ENCODE peak calls at places on chromosomes 13 and 19, in five cellular contexts. One of them, this sample, is unnamed.

GRCh38 chr19:17073869-17074627 is 1.2 kb downstream of the HAUS8 start:
- DNase-seq in left ventricle myocardium inferior: no peak
- DNase-seq in A549: no peak
- DNase-seq in cardiac fibroblast: no peak
- DNase-seq in psoas muscle: no peak
- DNase-seq in this sample: no peak

GRCh38 chr19:38676023-38676877 is 28.8 kb downstream of the ACTN4 start:
- DNase-seq in A549: no peak
- DNase-seq in left ventricle myocardium inferior: no peak
- DNase-seq in psoas muscle: peak; percentile 63
- DNase-seq in cardiac fibroblast: peak; percentile 52
- DNase-seq in this sample: peak; percentile 97

GRCh38 chr19:38736413-38737280 is 7.6 kb downstream of the CAPN12 start:
- DNase-seq in cardiac fibroblast: no peak
- DNase-seq in psoas muscle: peak; percentile 69
- DNase-seq in A549: peak; percentile 94
- DNase-seq in left ventricle myocardium inferior: no peak
- DNase-seq in this sample: no peak

GRCh38 chr13:99051768-99052455 is 74.0 kb upstream of the DOCK9 start:
- DNase-seq in A549: no peak
- DNase-seq in left ventricle myocardium inferior: no peak
- DNase-seq in cardiac fibroblast: no peak
- DNase-seq in psoas muscle: no peak
- DNase-seq in this sample: no peak

GRCh38 chr13:19836472-19836871 is 27.0 kb downstream of the ZMYM5 start:
- DNase-seq in psoas muscle: no peak
- DNase-seq in cardiac fibroblast: peak; percentile 20
- DNase-seq in left ventricle myocardium inferior: no peak
- DNase-seq in A549: no peak
- DNase-seq in this sample: peak; percentile 58

GRCh38 chr19:31838163-31838798 is 489.0 kb upstream of the TSHZ3 start:
- DNase-seq in A549: no peak
- DNase-seq in psoas muscle: no peak
- DNase-seq in cardiac fibroblast: no peak
- DNase-seq in left ventricle myocardium inferior: no peak
- DNase-seq in this sample: no peak

GRCh38 chr13:45626731-45627374 is 11.3 kb upstream of the ERICH6B start:
- DNase-seq in A549: no peak
- DNase-seq in psoas muscle: no peak
- DNase-seq in cardiac fibroblast: no peak
- DNase-seq in left ventricle myocardium inferior: no peak
- DNase-seq in this sample: no peak

GRCh38 chr13:35687336-35687735 is 210.8 kb upstream of the MAB21L1 start:
- DNase-seq in psoas muscle: no peak
- DNase-seq in A549: no peak
- DNase-seq in cardiac fibroblast: no peak
- DNase-seq in left ventricle myocardium inferior: no peak
- DNase-seq in this sample: no peak

GRCh38 chr13:24648983-24649684 is 31.1 kb upstream of the ATP12A start:
- DNase-seq in A549: no peak
- DNase-seq in psoas muscle: no peak
- DNase-seq in left ventricle myocardium inferior: no peak
- DNase-seq in cardiac fibroblast: no peak
- DNase-seq in this sample: no peak

GRCh38 chr13:91242652-91243051 is 104.8 kb upstream of the MIR17HG start:
- DNase-seq in psoas muscle: no peak
- DNase-seq in A549: no peak
- DNase-seq in left ventricle myocardium inferior: no peak
- DNase-seq in cardiac fibroblast: no peak
- DNase-seq in this sample: no peak

GRCh38 chr13:111904166-111904565 is 162.8 kb upstream of the SOX1 start:
- DNase-seq in cardiac fibroblast: no peak
- DNase-seq in psoas muscle: no peak
- DNase-seq in left ventricle myocardium inferior: no peak
- DNase-seq in A549: no peak
- DNase-seq in this sample: no peak

DNA sequence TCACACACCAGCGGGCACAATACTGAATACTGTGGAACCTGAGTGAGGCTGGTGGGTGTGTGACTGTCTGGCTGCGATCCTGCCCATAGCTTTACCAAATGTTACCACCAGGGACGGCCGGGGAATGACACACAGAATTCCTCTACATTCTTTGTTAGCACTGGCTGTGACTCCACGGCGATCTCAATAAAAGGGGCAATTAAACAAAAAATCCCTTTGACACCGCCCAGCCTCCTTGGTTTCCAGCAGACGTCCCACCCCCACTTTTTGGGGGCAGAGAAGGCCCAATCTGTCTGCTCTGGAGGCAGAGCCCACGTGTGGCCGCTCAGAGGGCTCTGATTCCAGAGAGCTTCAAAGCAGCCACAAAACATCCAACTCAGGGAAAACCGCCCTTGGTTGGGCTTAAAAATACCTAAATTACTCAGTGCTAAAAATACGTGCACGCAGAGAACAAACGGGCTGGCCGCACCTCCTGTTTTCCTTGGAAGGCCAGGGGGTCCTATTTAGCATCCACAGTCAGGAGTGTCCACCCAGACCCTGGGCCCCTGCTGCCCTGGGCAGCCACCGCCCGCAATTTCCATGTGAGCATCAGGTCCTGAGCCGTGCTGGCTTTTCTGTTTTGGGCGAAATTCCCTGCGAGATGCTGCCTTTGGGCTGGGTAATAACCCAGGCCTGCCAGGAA is 47.8 kb downstream of the GADD45B start:
- DNase-seq in cardiac fibroblast: peak; percentile 78
- DNase-seq in psoas muscle: no peak
- DNase-seq in left ventricle myocardium inferior: no peak
- DNase-seq in A549: peak; percentile 69
- DNase-seq in this sample: peak; percentile 59
- TF ChIP-seq CTCF in cardiac fibroblast: peak; percentile 51
- TF ChIP-seq CTCF in psoas muscle: no peak
- TF ChIP-seq CTCF in left ventricle myocardium inferior: no peak
- TF ChIP-seq CTCF in A549: no peak
- TF ChIP-seq CTCF in this sample: peak; percentile 43

DNA sequence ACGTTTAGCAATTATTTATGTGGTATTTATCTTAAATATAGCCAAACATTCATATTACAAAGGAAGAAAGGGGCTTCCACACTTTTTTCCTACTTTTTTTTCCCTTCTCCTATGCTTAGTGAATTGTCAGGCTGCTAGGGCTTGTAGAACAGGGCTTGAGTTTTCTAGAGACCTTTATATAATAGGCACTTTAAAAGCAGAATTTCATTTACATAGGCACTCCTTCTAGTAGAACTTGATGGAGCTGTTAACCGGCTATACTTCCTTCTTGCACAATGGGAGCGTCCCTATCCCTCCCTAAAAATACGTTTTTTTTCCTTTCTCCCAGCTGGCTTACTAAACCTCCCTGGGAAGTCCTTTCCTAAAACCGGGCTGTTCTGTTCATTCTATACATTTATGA is 1.1 kb downstream of the TRIM13 start:
- DNase-seq in psoas muscle: no peak
- DNase-seq in left ventricle myocardium inferior: no peak
- DNase-seq in A549: no peak
- DNase-seq in cardiac fibroblast: peak; percentile 11
- DNase-seq in this sample: peak; percentile 15
- H3K4me3 ChIP-seq in psoas muscle: peak overlapping the region; percentile 86
- H3K4me3 ChIP-seq in left ventricle myocardium inferior: peak overlapping the region; percentile 91
- H3K4me3 ChIP-seq in A549: peak overlapping the region; percentile 76
- H3K4me3 ChIP-seq in cardiac fibroblast: peak overlapping the region; percentile 87
- H3K4me3 ChIP-seq in this sample: peak overlapping the region; percentile 90

DNA sequence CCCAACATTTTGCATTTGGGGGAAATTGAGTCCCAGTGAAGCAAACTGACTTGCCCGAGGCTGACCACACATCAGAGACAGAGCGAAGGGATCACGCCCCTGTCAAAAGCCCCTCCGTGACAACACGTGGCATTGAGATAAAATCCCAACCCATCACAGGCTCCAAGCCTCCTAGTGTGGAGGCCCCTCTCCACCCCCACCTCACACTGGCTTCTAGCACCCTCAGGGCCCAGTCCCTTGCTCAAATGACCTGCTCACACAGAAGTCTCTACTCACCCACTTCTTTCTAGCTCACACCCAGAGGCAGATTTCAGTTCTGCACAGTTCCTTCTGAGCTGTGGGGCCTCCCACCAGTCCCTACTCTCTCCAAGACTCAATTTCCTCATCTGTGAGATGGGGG is 10.3 kb downstream of the HPN start:
- DNase-seq in left ventricle myocardium inferior: no peak
- DNase-seq in psoas muscle: no peak
- DNase-seq in A549: no peak
- DNase-seq in cardiac fibroblast: no peak
- DNase-seq in this sample: no peak
- TF ChIP-seq CTCF in left ventricle myocardium inferior: no peak
- TF ChIP-seq CTCF in psoas muscle: no peak
- TF ChIP-seq CTCF in A549: no peak
- TF ChIP-seq CTCF in cardiac fibroblast: no peak
- TF ChIP-seq CTCF in this sample: no peak

GRCh38 chr13:60019119-60019993 is 144.4 kb downstream of the DIAPH3 start:
- DNase-seq in psoas muscle: no peak
- DNase-seq in A549: no peak
- DNase-seq in cardiac fibroblast: peak; percentile 40
- DNase-seq in left ventricle myocardium inferior: no peak
- DNase-seq in this sample: peak; percentile 67
- H3K4me3 ChIP-seq in psoas muscle: no peak overlapping the region
- H3K4me3 ChIP-seq in A549: no peak overlapping the region
- H3K4me3 ChIP-seq in cardiac fibroblast: no peak overlapping the region
- H3K4me3 ChIP-seq in left ventricle myocardium inferior: no peak overlapping the region
- H3K4me3 ChIP-seq in this sample: no peak overlapping the region

GRCh38 chr19:44212250-44212864 is at the start of gene ZNF227:
- DNase-seq in A549: peak; percentile 86
- DNase-seq in left ventricle myocardium inferior: peak; percentile 91
- DNase-seq in cardiac fibroblast: peak; percentile 97
- DNase-seq in psoas muscle: peak; percentile 96
- DNase-seq in this sample: peak; percentile 97
- TF ChIP-seq CTCF in A549: no peak
- TF ChIP-seq CTCF in left ventricle myocardium inferior: no peak
- TF ChIP-seq CTCF in cardiac fibroblast: no peak
- TF ChIP-seq CTCF in psoas muscle: no peak
- TF ChIP-seq CTCF in this sample: no peak

GRCh38 chr19:7294571-7295212 is 478 bp upstream of the INSR start:
- DNase-seq in psoas muscle: peak; percentile 93
- DNase-seq in left ventricle myocardium inferior: peak; percentile 82
- DNase-seq in cardiac fibroblast: peak; percentile 43
- DNase-seq in A549: peak; percentile 39
- DNase-seq in this sample: peak; percentile 44

GRCh38 chr19:7295912-7296486 is 1.8 kb upstream of the INSR start:
- DNase-seq in A549: no peak
- DNase-seq in cardiac fibroblast: no peak
- DNase-seq in left ventricle myocardium inferior: no peak
- DNase-seq in psoas muscle: no peak
- DNase-seq in this sample: no peak

GRCh38 chr19:7292950-7293794 is 1.0 kb downstream of the INSR start:
- DNase-seq in psoas muscle: peak; percentile 79
- DNase-seq in A549: no peak
- DNase-seq in cardiac fibroblast: peak; percentile 3
- DNase-seq in left ventricle myocardium inferior: peak; percentile 45
- DNase-seq in this sample: no peak

GRCh38 chr19:7292352-7292949 is 1.8 kb downstream of the INSR start:
- DNase-seq in psoas muscle: no peak
- DNase-seq in cardiac fibroblast: no peak
- DNase-seq in left ventricle myocardium inferior: no peak
- DNase-seq in A549: no peak
- DNase-seq in this sample: no peak

DNA sequence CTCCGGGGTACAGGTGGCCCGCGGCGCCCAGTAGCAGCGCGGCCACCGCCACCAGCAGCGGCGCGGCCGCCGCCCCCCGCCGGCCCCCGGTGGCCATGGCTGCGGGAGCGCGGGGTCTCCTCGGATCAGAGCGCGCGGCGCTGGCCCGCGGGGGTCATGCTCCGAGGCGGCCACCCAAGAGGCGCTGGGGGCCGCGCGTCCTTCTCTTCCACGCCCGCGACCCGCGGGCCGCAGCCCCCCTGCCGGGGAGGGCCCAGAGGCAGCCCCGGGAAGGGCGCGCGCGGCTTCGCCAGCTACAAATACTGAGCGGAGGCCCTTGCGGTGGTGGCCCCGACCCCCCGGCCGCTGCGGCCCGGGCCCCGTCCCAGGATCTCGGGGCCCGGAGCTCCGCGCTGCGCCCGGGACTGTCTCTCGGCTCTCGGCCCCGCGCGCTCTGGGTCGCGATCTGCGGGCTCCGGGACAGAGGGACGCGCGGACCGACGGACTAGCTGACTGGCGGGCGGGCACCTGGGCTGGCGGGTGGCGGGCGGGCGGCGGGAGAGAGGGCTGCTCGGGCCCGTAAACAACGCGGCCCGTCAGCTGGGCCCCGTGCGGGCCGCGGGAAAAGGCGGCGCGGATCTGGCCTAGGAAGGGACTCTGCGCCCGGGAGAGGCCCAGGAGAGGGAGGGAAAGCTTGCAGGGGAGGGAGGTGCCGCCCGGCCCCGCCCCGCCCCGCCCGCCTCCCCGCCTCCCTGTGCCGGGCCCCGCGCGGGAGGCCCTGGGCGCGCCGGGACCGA is at the start of gene INSR:
- DNase-seq in cardiac fibroblast: peak; percentile 90
- DNase-seq in left ventricle myocardium inferior: peak; percentile 91
- DNase-seq in psoas muscle: peak; percentile 95
- DNase-seq in A549: peak; percentile 81
- DNase-seq in this sample: peak; percentile 91
- H3K4me3 ChIP-seq in cardiac fibroblast: peak within 1 kb of the TSS; percentile 69
- H3K4me3 ChIP-seq in left ventricle myocardium inferior: peak within 1 kb of the TSS; percentile 99
- H3K4me3 ChIP-seq in psoas muscle: peak within 1 kb of the TSS; percentile 98
- H3K4me3 ChIP-seq in A549: peak within 1 kb of the TSS; percentile 90
- H3K4me3 ChIP-seq in this sample: peak within 1 kb of the TSS; percentile 64

DNA sequence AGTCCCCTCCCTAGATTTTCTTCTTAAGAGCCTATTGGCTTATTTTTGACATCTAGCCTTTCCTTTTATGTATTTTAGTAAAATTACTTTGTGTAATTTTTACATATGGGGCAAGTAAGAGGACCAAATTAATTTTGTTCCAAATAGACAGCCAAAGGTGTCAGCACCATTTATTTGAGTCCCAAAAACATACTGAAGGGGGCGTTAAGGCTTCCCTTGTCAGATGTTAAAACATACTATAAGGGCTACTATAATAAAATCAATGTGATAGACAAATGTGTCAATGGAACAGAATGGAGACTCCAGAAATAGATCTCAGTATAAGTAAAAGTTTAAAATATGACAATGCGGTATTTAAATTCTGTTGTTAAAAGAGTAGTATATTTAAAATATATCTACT is 133.6 kb downstream of the MTUS2 start:
- DNase-seq in left ventricle myocardium inferior: no peak
- DNase-seq in cardiac fibroblast: no peak
- DNase-seq in A549: no peak
- DNase-seq in psoas muscle: no peak
- DNase-seq in this sample: no peak
- TF ChIP-seq CTCF in left ventricle myocardium inferior: no peak
- TF ChIP-seq CTCF in cardiac fibroblast: no peak
- TF ChIP-seq CTCF in A549: no peak
- TF ChIP-seq CTCF in psoas muscle: no peak
- TF ChIP-seq CTCF in this sample: no peak

GRCh38 chr19:35114656-35115537 is 726 bp upstream of the FXYD3 start:
- DNase-seq in cardiac fibroblast: peak; percentile 58
- DNase-seq in left ventricle myocardium inferior: peak; percentile 72
- DNase-seq in A549: peak; percentile 95
- DNase-seq in psoas muscle: peak; percentile 83
- DNase-seq in this sample: peak; percentile 50
- H3K4me3 ChIP-seq in cardiac fibroblast: no peak overlapping the region
- H3K4me3 ChIP-seq in left ventricle myocardium inferior: peak overlapping the region; percentile 54
- H3K4me3 ChIP-seq in A549: peak overlapping the region; percentile 6
- H3K4me3 ChIP-seq in psoas muscle: peak overlapping the region; percentile 63
- H3K4me3 ChIP-seq in this sample: peak overlapping the region; percentile 32

GRCh38 chr13:41426047-41426446 is 31.3 kb upstream of the RGCC start:
- DNase-seq in left ventricle myocardium inferior: no peak
- DNase-seq in A549: no peak
- DNase-seq in psoas muscle: no peak
- DNase-seq in cardiac fibroblast: no peak
- DNase-seq in this sample: no peak

GRCh38 chr13:41427700-41428099 is 29.6 kb upstream of the RGCC start:
- DNase-seq in left ventricle myocardium inferior: no peak
- DNase-seq in cardiac fibroblast: no peak
- DNase-seq in A549: no peak
- DNase-seq in psoas muscle: no peak
- DNase-seq in this sample: no peak

GRCh38 chr13:41428155-41428554 is 29.2 kb upstream of the RGCC start:
- DNase-seq in cardiac fibroblast: no peak
- DNase-seq in left ventricle myocardium inferior: no peak
- DNase-seq in psoas muscle: no peak
- DNase-seq in A549: no peak
- DNase-seq in this sample: no peak
- TF ChIP-seq CTCF in cardiac fibroblast: peak; percentile 39
- TF ChIP-seq CTCF in left ventricle myocardium inferior: peak; percentile 39
- TF ChIP-seq CTCF in psoas muscle: no peak
- TF ChIP-seq CTCF in A549: peak; percentile 36
- TF ChIP-seq CTCF in this sample: no peak